ENCODE peak calls at places on chromosomes 6 and 20, in five cellular contexts. V is AG10803, P is stomach, X is heart right ventricle, M is HCT116. Q is an unnamed sample.

GRCh38 chr20:32846852-32847251 is 11.9 kb upstream of the EFCAB8 start:
- DNase-seq in P (no peak), V (no peak), M (no peak), X (no peak), Q (no peak)

GRCh38 chr6:2626381-2626780 is 124.3 kb downstream of the MYLK4 start:
- DNase-seq in X (no peak), M (no peak), P (no peak), V (no peak), Q (no peak)

GRCh38 chr6:125144822-125145221 is 8.8 kb upstream of the TPD52L1 start:
- DNase-seq in P (no peak), X (no peak), V (no peak), M (no peak), Q (no peak)

GRCh38 chr6:26350858-26351543 is 14.0 kb upstream of the BTN3A2 start:
- DNase-seq in P (no peak), X (no peak), V (no peak), M (no peak), Q (no peak)

GRCh38 chr20:48767269-48767960 is 60.4 kb downstream of the PREX1 start:
- DNase-seq in P (no peak), M (no peak), V (no peak), X (no peak), Q (no peak)

GRCh38 chr20:62872184-62872862 is 10.7 kb upstream of the TCFL5 start:
- DNase-seq in M (no peak), P (no peak), X (no peak), V (no peak), Q (no peak)

GRCh38 chr6:134145786-134146185 is 93.4 kb upstream of the SLC2A12 start:
- DNase-seq in X (no peak), V (no peak), P (no peak), M (no peak), Q (no peak)

GRCh38 chr6:11645016-11645415 is 107.5 kb downstream of the TMEM170B start:
- DNase-seq in P (no peak), X (no peak), V (peak; percentile 56), M (no peak), Q (no peak)

GRCh38 chr20:3156811-3157619 is 2.6 kb downstream of the FASTKD5 start:
- DNase-seq in X (no peak), V (no peak), P (no peak), M (no peak), Q (peak; percentile 36)

GRCh38 chr20:17939622-17940446 is 28.8 kb downstream of the SNX5 start:
- DNase-seq in P (no peak), M (no peak), X (no peak), V (no peak), Q (no peak)

GRCh38 chr20:11894072-11894471 is 23.6 kb upstream of the BTBD3 start:
- DNase-seq in M (no peak), P (no peak), V (no peak), X (no peak), Q (peak; percentile 74)

GRCh38 chr6:16236648-16237199 is 1.7 kb upstream of the GMPR start:
- DNase-seq in P (peak; percentile 68), V (peak; percentile 62), M (no peak), X (no peak), Q (no peak)

GRCh38 chr6:125802943-125803377 is 12.2 kb downstream of the NCOA7 start:
- DNase-seq in V (peak; percentile 36), M (no peak), X (no peak), P (no peak), Q (no peak)

GRCh38 chr20:57332105-57333089 is 2.8 kb downstream of the SPO11 start:
- DNase-seq in X (no peak), V (no peak), M (no peak), P (no peak), Q (peak; percentile 55)

GRCh38 chr20:56554869-56555268 is 21.8 kb downstream of the FAM209B start:
- DNase-seq in X (peak; percentile 81), M (peak; percentile 90), V (peak; percentile 98), P (no peak), Q (peak; percentile 97)

GRCh38 chr6:133646021-133646682 is 242.8 kb upstream of the TCF21 start:
- DNase-seq in P (no peak), M (no peak), V (peak; percentile 95), X (no peak), Q (peak; percentile 50)

GRCh38 chr20:32789896-32790750 is 27.9 kb downstream of the DNMT3B start:
- DNase-seq in P (peak; percentile 78), V (peak; percentile 68), X (peak; percentile 71), M (no peak), Q (peak; percentile 76)

GRCh38 chr6:142925575-142926110 is 19.3 kb downstream of the HIVEP2 start:
- DNase-seq in X (no peak), V (peak; percentile 25), M (no peak), P (no peak), Q (peak; percentile 29)

GRCh38 chr20:18532626-18533025 is 24.9 kb downstream of the SEC23B start:
- DNase-seq in M (no peak), P (no peak), V (no peak), X (no peak), Q (no peak)

GRCh38 chr20:38604873-38605303 is 3.3 kb downstream of the ARHGAP40 start:
- DNase-seq in V (no peak), P (peak; percentile 27), X (no peak), M (no peak), Q (peak; percentile 92)

GRCh38 chr6:152143359-152143758 is 335.9 kb downstream of the ESR1 start:
- DNase-seq in P (no peak), X (no peak), M (no peak), V (no peak), Q (no peak)

GRCh38 chr6:79089552-79090404 is 11.7 kb upstream of the PHIP start:
- DNase-seq in X (no peak), M (no peak), V (no peak), P (no peak), Q (no peak)

GRCh38 chr6:45676376-45676775 is 298.6 kb upstream of the SUPT3H start:
- DNase-seq in V (no peak), P (no peak), X (no peak), M (no peak), Q (no peak)

GRCh38 chr20:42366626-42367025 is 748.4 kb upstream of the CHD6 start:
- DNase-seq in P (no peak), X (no peak), V (no peak), M (no peak), Q (no peak)

GRCh38 chr6:10399451-10399850 is 15.4 kb downstream of the TFAP2A start:
- DNase-seq in P (no peak), V (no peak), M (no peak), X (no peak), Q (no peak)

GRCh38 chr6:92790381-92790780 is 629.0 kb downstream of the EPHA7 start:
- DNase-seq in M (no peak), P (no peak), X (no peak), V (no peak), Q (no peak)

GRCh38 chr6:97053643-97054411 is 129.3 kb downstream of the KLHL32 start:
- DNase-seq in X (no peak), P (no peak), M (peak; percentile 21), V (peak; percentile 20), Q (peak; percentile 28)

DNA sequence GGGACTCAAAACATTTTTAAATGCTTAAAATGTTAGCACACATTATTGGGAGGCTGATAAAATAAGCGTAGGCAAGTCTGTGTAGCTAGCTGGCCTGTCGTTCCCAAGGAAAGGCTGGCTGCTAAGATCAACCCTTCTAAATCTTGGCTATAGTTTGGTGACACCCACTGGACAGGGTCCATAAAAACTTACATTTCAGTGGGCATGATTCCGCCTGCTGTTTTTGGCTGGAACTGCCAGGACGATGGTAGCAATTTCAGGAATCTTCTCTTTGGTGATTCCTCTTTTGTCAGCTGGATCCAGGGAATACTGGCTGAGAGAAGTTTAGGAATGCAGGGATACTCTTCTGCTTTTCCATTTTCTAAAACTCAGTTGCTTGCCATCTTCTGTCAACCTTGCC is 162.2 kb downstream of the NKAIN2 start:
- DNase-seq in V (no peak), P (no peak), M (no peak), X (peak; percentile 8), Q (peak; percentile 65)
- TF ChIP-seq CTCF in V (no peak), P (no peak), M (peak; percentile 56), X (peak; percentile 52), Q (peak; percentile 69)

GRCh38 chr6:42302441-42302840 is 84.8 kb upstream of the MRPS10 start:
- DNase-seq in P (no peak), X (no peak), M (no peak), V (no peak), Q (no peak)

GRCh38 chr6:42304313-42304712 is 86.7 kb upstream of the MRPS10 start:
- DNase-seq in X (no peak), V (no peak), P (no peak), M (no peak), Q (no peak)

GRCh38 chr6:42306439-42307140 is 88.9 kb upstream of the MRPS10 start:
- DNase-seq in V (no peak), X (no peak), M (no peak), P (no peak), Q (no peak)

GRCh38 chr6:42301986-42302385 is 84.3 kb upstream of the MRPS10 start:
- DNase-seq in X (no peak), M (no peak), V (no peak), P (no peak), Q (no peak)

GRCh38 chr6:42307141-42307470 is 89.4 kb upstream of the MRPS10 start:
- DNase-seq in X (no peak), V (no peak), P (no peak), M (no peak), Q (no peak)
- H3K4me3 ChIP-seq in X (no peak overlapping the region), V (no peak overlapping the region), P (no peak overlapping the region), M (no peak overlapping the region), Q (no peak overlapping the region)

GRCh38 chr6:81241717-81242116 is 510.8 kb downstream of the TENT5A start:
- DNase-seq in X (no peak), M (peak; percentile 27), P (no peak), V (peak; percentile 81), Q (peak; percentile 43)
- TF ChIP-seq CTCF in X (peak; percentile 63), M (peak; percentile 37), P (no peak), V (peak; percentile 66), Q (peak; percentile 35)

GRCh38 chr6:71468841-71469750 is 180.5 kb downstream of the OGFRL1 start:
- DNase-seq in M (no peak), V (peak; percentile 95), X (peak; percentile 23), P (no peak), Q (peak; percentile 77)
- H3K4me3 ChIP-seq in M (no peak overlapping the region), V (peak overlapping the region; percentile 43), X (no peak overlapping the region), P (no peak overlapping the region), Q (no peak overlapping the region)

DNA sequence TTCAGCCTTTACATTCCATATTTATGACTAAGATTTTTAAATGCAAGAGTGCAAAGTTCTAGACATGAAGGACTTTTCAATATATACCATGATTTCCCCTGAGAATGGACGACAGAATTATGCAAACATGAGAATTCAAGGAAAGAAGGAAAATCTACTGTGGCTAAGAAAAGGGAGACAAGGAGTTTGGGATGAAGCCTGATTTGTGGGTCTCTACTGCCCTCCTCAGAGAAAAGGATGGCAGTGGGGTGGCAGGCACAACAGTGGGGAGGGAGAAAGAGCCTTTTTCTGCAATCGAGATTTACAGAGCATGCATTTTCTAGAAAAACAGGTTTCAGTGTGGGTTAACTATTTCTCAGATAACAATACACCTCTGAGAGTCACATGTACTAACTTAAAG is 466.9 kb upstream of the NRSN1 start:
- DNase-seq in V (no peak), P (no peak), M (no peak), X (no peak), Q (peak; percentile 14)
- TF ChIP-seq CTCF in V (peak; percentile 27), P (no peak), M (no peak), X (peak; percentile 58), Q (peak; percentile 55)

DNA sequence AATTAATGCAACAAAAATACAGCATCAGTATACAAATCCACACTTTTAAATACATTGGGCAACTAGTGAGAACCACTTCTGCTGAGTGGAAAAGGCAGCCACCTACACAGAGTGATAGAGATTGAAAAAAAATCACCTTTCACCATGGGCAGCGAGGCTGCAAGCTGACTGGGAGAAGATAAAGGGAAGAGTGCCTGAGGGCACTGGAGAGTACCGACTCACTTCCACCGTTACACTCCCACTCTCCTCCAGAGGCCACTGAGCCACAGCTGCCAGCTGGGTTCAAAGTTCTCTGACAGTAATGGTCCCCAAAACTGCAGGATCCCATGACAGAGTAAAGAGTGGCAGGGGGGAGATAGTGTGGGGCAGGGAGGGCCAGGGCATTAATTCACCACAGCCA is 24.1 kb downstream of the PXT1 start:
- DNase-seq in M (no peak), V (no peak), P (no peak), X (no peak), Q (peak; percentile 60)
- H3K4me3 ChIP-seq in M (no peak overlapping the region), V (no peak overlapping the region), P (no peak overlapping the region), X (no peak overlapping the region), Q (no peak overlapping the region)